ENCODE peak calls at places on chromosomes 4 and X, in seven cellular contexts. L, D, N, O, H, P and M are unnamed samples.
A peak's percentile ranks its signal among the peaks of the same experiment; 100 is the strongest.

GRCh38 chr4:86334020-86334750 is 25.7 kb downstream of the MAPK10 start:
- DNase-seq in N (no peak), D (no peak), L (peak; percentile 35), P (no peak), O (peak; percentile 75), H (no peak), M (no peak)

GRCh38 chrX:9604908-9605306 is 140.0 kb downstream of the TBL1X start:
- DNase-seq in O (no peak), N (no peak), P (no peak), L (no peak), H (no peak), D (no peak), M (no peak)

GRCh38 chr4:6767341-6767724 is 15.2 kb upstream of the KIAA0232 start:
- DNase-seq in H (no peak), O (no peak), D (no peak), N (no peak), P (no peak), L (no peak), M (no peak)

GRCh38 chr4:55635760-55636621 is at the start of gene NMU:
- DNase-seq in O (no peak), N (peak; percentile 68), L (no peak), P (peak; percentile 48), D (peak; percentile 87), H (no peak), M (peak; percentile 63)

GRCh38 chr4:47326067-47326466 is 137.4 kb downstream of the COMMD8 start:
- DNase-seq in O (no peak), N (no peak), L (no peak), H (no peak), D (no peak), P (no peak), M (no peak)

GRCh38 chr4:109967798-109968520 is 55.3 kb downstream of the EGF start:
- DNase-seq in D (no peak), N (no peak), P (no peak), H (no peak), O (peak; percentile 61), L (peak; percentile 23), M (no peak)

GRCh38 chr4:188941524-188942109 is 802.4 kb downstream of the TRIML1 start:
- DNase-seq in O (peak; percentile 99), P (no peak), N (no peak), L (peak; percentile 88), H (no peak), D (no peak), M (no peak)

GRCh38 chr4:140346136-140346535 is 27.3 kb upstream of the SCOC start:
- DNase-seq in L (no peak), H (no peak), O (no peak), P (no peak), N (no peak), D (no peak), M (no peak)

GRCh38 chr4:87025614-87026041 is 90.8 kb downstream of the AFF1 start:
- DNase-seq in N (no peak), O (no peak), L (no peak), P (no peak), H (no peak), D (no peak), M (no peak)